ENCODE peak calls at places on chromosomes 12 and 14, in seven cellular contexts. S, P, E, U, K, B and Y are unnamed samples.

GRCh38 chr14:53360821-53361220 is 207.7 kb upstream of the DDHD1 start:
- DNase-seq in S (no peak), P (no peak), E (no peak), U (no peak), K (no peak), B (no peak), Y (no peak)

GRCh38 chr14:25001096-25001982 is 48.6 kb downstream of the STXBP6 start:
- DNase-seq in S (no peak), P (no peak), E (no peak), U (no peak), K (no peak), B (no peak), Y (peak; percentile 82)

GRCh38 chr12:6914246-6914947 is at the start of gene ENO2:
- DNase-seq in S (peak; percentile 89), P (peak; percentile 72), E (peak; percentile 54), U (no peak), K (peak; percentile 92), B (peak; percentile 77), Y (peak; percentile 61)

GRCh38 chr12:64633186-64633939 is 23.1 kb downstream of the RASSF3 start:
- DNase-seq in S (no peak), P (no peak), E (no peak), U (no peak), K (no peak), B (no peak), Y (no peak)

GRCh38 chr14:84209021-84209420 is 1320.9 kb upstream of the FLRT2 start:
- DNase-seq in S (no peak), P (no peak), E (no peak), U (no peak), K (no peak), B (no peak), Y (no peak)

GRCh38 chr14:68961781-68962584 is 17.1 kb downstream of the ACTN1 start:
- DNase-seq in S (no peak), P (no peak), E (no peak), U (no peak), K (no peak), B (no peak), Y (no peak)

GRCh38 chr12:117024961-117025480 is 74.2 kb downstream of the TESC start:
- DNase-seq in S (peak; percentile 41), P (no peak), E (no peak), U (no peak), K (no peak), B (no peak), Y (no peak)

GRCh38 chr12:108342985-108343384 is 3.9 kb upstream of the CMKLR1 start:
- DNase-seq in S (no peak), P (no peak), E (no peak), U (no peak), K (no peak), B (no peak), Y (no peak)

GRCh38 chr12:19440019-19440858 is 947 bp downstream of the AEBP2 start:
- DNase-seq in S (peak; percentile 77), P (peak; percentile 71), E (peak; percentile 63), U (no peak), K (peak; percentile 71), B (peak; percentile 49), Y (peak; percentile 39)

GRCh38 chr14:61296707-61297502 is 15.8 kb upstream of the TMEM30B start:
- DNase-seq in S (no peak), P (no peak), E (no peak), U (no peak), K (no peak), B (no peak), Y (peak; percentile 34)

GRCh38 chr14:104681689-104682074 is 7.7 kb upstream of the INF2 start:
- DNase-seq in S (peak; percentile 92), P (peak; percentile 73), E (no peak), U (no peak), K (no peak), B (peak; percentile 92), Y (peak; percentile 80)

GRCh38 chr14:106665814-106666213 is 1139.4 kb downstream of the TMEM121 start:
- DNase-seq in S (no peak), P (no peak), E (no peak), U (no peak), K (peak; percentile 75), B (no peak), Y (no peak)

GRCh38 chr12:98253207-98253606 is 262.2 kb upstream of the TMPO start:
- DNase-seq in S (no peak), P (no peak), E (no peak), U (no peak), K (no peak), B (no peak), Y (no peak)

GRCh38 chr12:19423531-19423930 is 15.8 kb upstream of the AEBP2 start:
- DNase-seq in S (no peak), P (no peak), E (no peak), U (no peak), K (no peak), B (no peak), Y (no peak)

GRCh38 chr12:26369588-26369987 is 174.2 kb downstream of the SSPN start:
- DNase-seq in S (no peak), P (no peak), E (no peak), U (no peak), K (no peak), B (no peak), Y (peak; percentile 75)